ENCODE peak calls at places on chromosome 2, in seven cellular contexts. One of them, this sample, is unnamed. For H3K4me1, the result is how much of the 10 kb centered on the place peaks cover.

GRCh38 chr2:173574713-173575112 is 220.0 kb downstream of the CDCA7 start:
- DNase-seq in heart left ventricle: no peak
- DNase-seq in thoracic aorta: no peak
- DNase-seq in iPS DF 6.9: no peak
- DNase-seq in A549: no peak
- DNase-seq in suprapubic skin: no peak
- DNase-seq in CD8-positive, alpha-beta T cell: no peak
- DNase-seq in this sample: no peak

GRCh38 chr2:10765461-10765860 is 44.0 kb downstream of the ATP6V1C2 start:
- DNase-seq in iPS DF 6.9: no peak
- DNase-seq in A549: no peak
- DNase-seq in heart left ventricle: no peak
- DNase-seq in suprapubic skin: peak
- DNase-seq in CD8-positive, alpha-beta T cell: no peak
- DNase-seq in thoracic aorta: no peak
- DNase-seq in this sample: no peak

GRCh38 chr2:159758239-159758638 is 39.8 kb downstream of the CD302 start:
- DNase-seq in A549: no peak
- DNase-seq in thoracic aorta: no peak
- DNase-seq in heart left ventricle: no peak
- DNase-seq in suprapubic skin: no peak
- DNase-seq in CD8-positive, alpha-beta T cell: no peak
- DNase-seq in iPS DF 6.9: no peak
- DNase-seq in this sample: no peak

GRCh38 chr2:39118786-39119499 is 1.9 kb downstream of the SOS1 start:
- DNase-seq in heart left ventricle: no peak
- DNase-seq in A549: peak
- DNase-seq in iPS DF 6.9: no peak
- DNase-seq in suprapubic skin: no peak
- DNase-seq in CD8-positive, alpha-beta T cell: no peak
- DNase-seq in thoracic aorta: no peak
- DNase-seq in this sample: no peak

GRCh38 chr2:3491306-3491705 is 28.0 kb downstream of the ADI1 start:
- DNase-seq in iPS DF 6.9: no peak
- DNase-seq in A549: no peak
- DNase-seq in heart left ventricle: no peak
- DNase-seq in suprapubic skin: no peak
- DNase-seq in thoracic aorta: no peak
- DNase-seq in CD8-positive, alpha-beta T cell: no peak
- DNase-seq in this sample: peak

GRCh38 chr2:11578986-11579774 is 45.3 kb downstream of the GREB1 start:
- DNase-seq in heart left ventricle: no peak
- DNase-seq in CD8-positive, alpha-beta T cell: no peak
- DNase-seq in suprapubic skin: no peak
- DNase-seq in iPS DF 6.9: no peak
- DNase-seq in A549: no peak
- DNase-seq in thoracic aorta: no peak
- DNase-seq in this sample: no peak

GRCh38 chr2:109256921-109257320 is 127.9 kb downstream of the SH3RF3 start:
- DNase-seq in suprapubic skin: peak
- DNase-seq in heart left ventricle: no peak
- DNase-seq in A549: no peak
- DNase-seq in CD8-positive, alpha-beta T cell: no peak
- DNase-seq in thoracic aorta: no peak
- DNase-seq in iPS DF 6.9: no peak
- DNase-seq in this sample: no peak

GRCh38 chr2:46381871-46382270 is 84.7 kb downstream of the EPAS1 start:
- DNase-seq in thoracic aorta: no peak
- DNase-seq in A549: no peak
- DNase-seq in iPS DF 6.9: no peak
- DNase-seq in suprapubic skin: no peak
- DNase-seq in CD8-positive, alpha-beta T cell: no peak
- DNase-seq in heart left ventricle: no peak
- DNase-seq in this sample: no peak

GRCh38 chr2:108630567-108631405 is 88.5 kb upstream of the RANBP2 start:
- DNase-seq in CD8-positive, alpha-beta T cell: no peak
- DNase-seq in suprapubic skin: no peak
- DNase-seq in thoracic aorta: no peak
- DNase-seq in A549: no peak
- DNase-seq in heart left ventricle: no peak
- DNase-seq in iPS DF 6.9: no peak
- DNase-seq in this sample: no peak

GRCh38 chr2:44912660-44913059 is 28.8 kb upstream of the SIX3 start:
- DNase-seq in iPS DF 6.9: no peak
- DNase-seq in A549: peak
- DNase-seq in CD8-positive, alpha-beta T cell: no peak
- DNase-seq in heart left ventricle: no peak
- DNase-seq in thoracic aorta: no peak
- DNase-seq in suprapubic skin: no peak
- DNase-seq in this sample: no peak

DNA sequence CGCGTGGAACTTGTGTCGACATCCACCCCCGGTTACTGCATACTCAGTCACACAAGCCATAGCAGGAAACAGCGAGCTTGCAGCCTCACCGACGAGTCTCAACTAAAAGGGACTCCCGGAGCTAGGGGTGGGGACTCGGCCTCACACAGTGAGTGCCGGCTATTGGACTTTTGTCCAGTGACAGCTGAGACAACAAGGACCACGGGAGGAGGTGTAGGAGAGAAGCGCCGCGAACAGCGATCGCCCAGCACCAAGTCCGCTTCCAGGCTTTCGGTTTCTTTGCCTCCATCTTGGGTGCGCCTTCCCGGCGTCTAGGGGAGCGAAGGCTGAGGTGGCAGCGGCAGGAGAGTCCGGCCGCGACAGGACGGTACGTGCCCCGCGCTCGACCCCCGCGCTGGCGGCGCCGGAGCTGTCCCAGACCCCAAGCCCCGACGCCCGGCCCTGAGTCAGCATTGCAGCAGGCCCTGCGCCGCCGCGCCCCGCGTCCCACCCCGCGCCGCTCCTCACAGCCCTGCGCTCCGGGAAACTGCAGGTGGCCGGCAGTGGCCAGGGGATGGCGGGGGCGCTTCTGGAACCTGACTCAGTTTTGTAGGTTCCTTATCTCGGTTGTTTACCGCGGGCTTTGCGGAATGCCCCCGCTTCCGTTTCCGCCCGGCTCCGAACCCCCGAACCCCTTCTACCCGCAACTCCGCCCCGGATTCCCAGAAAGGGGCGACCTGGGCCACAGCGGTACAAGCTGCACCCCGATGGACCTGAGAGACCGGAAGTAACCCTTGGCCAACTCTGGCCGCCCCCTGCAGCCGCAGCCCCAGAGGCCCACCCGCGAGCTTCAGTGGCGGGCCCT is at the start of gene CFLAR:
- DNase-seq in CD8-positive, alpha-beta T cell: peak
- DNase-seq in thoracic aorta: peak
- DNase-seq in A549: peak
- DNase-seq in iPS DF 6.9: no peak
- DNase-seq in heart left ventricle: peak
- DNase-seq in suprapubic skin: peak
- DNase-seq in this sample: peak
- H3K27ac ChIP-seq in CD8-positive, alpha-beta T cell: peak
- H3K27ac ChIP-seq in thoracic aorta: peak
- H3K27ac ChIP-seq in A549: peak
- H3K27ac ChIP-seq in iPS DF 6.9: no peak
- H3K27ac ChIP-seq in heart left ventricle: peak
- H3K27ac ChIP-seq in suprapubic skin: peak
- H3K27ac ChIP-seq in this sample: peak

GRCh38 chr2:102033750-102034682 is 42.3 kb downstream of the IL1R2 start:
- DNase-seq in CD8-positive, alpha-beta T cell: no peak
- DNase-seq in heart left ventricle: no peak
- DNase-seq in iPS DF 6.9: no peak
- DNase-seq in thoracic aorta: no peak
- DNase-seq in suprapubic skin: no peak
- DNase-seq in A549: no peak
- DNase-seq in this sample: no peak

GRCh38 chr2:102041351-102041750 is 49.6 kb downstream of the IL1R2 start:
- DNase-seq in heart left ventricle: no peak
- DNase-seq in CD8-positive, alpha-beta T cell: no peak
- DNase-seq in suprapubic skin: no peak
- DNase-seq in thoracic aorta: no peak
- DNase-seq in A549: no peak
- DNase-seq in iPS DF 6.9: no peak
- DNase-seq in this sample: no peak

GRCh38 chr2:102040229-102040628 is 48.5 kb downstream of the IL1R2 start:
- DNase-seq in thoracic aorta: no peak
- DNase-seq in A549: no peak
- DNase-seq in suprapubic skin: no peak
- DNase-seq in iPS DF 6.9: no peak
- DNase-seq in heart left ventricle: no peak
- DNase-seq in CD8-positive, alpha-beta T cell: no peak
- DNase-seq in this sample: no peak

GRCh38 chr2:102034683-102035606 is 43.2 kb downstream of the IL1R2 start:
- DNase-seq in suprapubic skin: no peak
- DNase-seq in CD8-positive, alpha-beta T cell: no peak
- DNase-seq in heart left ventricle: no peak
- DNase-seq in A549: no peak
- DNase-seq in thoracic aorta: no peak
- DNase-seq in iPS DF 6.9: no peak
- DNase-seq in this sample: no peak

GRCh38 chr2:102037681-102038080 is 45.9 kb downstream of the IL1R2 start:
- DNase-seq in suprapubic skin: no peak
- DNase-seq in thoracic aorta: no peak
- DNase-seq in heart left ventricle: no peak
- DNase-seq in A549: no peak
- DNase-seq in iPS DF 6.9: no peak
- DNase-seq in CD8-positive, alpha-beta T cell: no peak
- DNase-seq in this sample: no peak
- H3K4me1 ChIP-seq in suprapubic skin: half or more
- H3K4me1 ChIP-seq in thoracic aorta: under half
- H3K4me1 ChIP-seq in heart left ventricle: half or more
- H3K4me1 ChIP-seq in A549: under half
- H3K4me1 ChIP-seq in iPS DF 6.9: under half
- H3K4me1 ChIP-seq in CD8-positive, alpha-beta T cell: under half
- H3K4me1 ChIP-seq in this sample: under half

GRCh38 chr2:207662203-207662602 is 37.0 kb upstream of the METTL21A start:
- DNase-seq in CD8-positive, alpha-beta T cell: no peak
- DNase-seq in A549: no peak
- DNase-seq in iPS DF 6.9: no peak
- DNase-seq in thoracic aorta: no peak
- DNase-seq in heart left ventricle: no peak
- DNase-seq in suprapubic skin: no peak
- DNase-seq in this sample: no peak

GRCh38 chr2:207660994-207661393 is 35.8 kb upstream of the METTL21A start:
- DNase-seq in A549: no peak
- DNase-seq in suprapubic skin: no peak
- DNase-seq in heart left ventricle: no peak
- DNase-seq in iPS DF 6.9: no peak
- DNase-seq in CD8-positive, alpha-beta T cell: no peak
- DNase-seq in thoracic aorta: no peak
- DNase-seq in this sample: no peak

DNA sequence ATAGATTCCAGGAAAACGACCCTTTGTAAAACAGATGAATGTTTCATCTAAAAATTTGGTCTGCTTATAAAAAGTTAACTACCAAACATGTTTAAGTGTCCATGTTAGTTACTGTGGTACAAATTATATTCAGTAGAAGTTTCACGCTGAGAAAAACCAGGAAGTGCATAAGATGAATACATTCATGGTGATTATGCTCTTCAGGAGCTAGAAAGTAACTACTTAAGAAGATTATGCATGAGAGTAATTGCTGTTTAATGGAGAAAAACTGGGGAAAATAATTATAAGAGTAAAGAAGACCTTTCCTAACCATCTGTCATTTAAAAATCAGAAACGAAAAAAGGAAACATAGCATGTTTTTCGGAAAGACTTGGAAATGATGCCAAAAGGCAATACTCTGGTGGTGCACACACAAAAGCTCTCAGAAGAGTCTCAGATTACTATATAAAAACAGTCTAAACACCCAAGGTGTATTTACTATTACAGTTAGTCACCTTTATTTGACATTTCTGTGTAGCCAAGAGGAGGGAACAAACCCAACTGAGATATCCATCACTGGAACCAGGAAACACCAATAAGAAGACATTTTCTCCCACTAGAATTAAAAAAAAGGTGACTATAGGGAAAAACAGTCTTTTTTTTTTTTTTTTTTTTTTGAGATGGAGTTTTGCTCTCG is 38.8 kb upstream of the METTL21A start:
- DNase-seq in heart left ventricle: no peak
- DNase-seq in A549: no peak
- DNase-seq in iPS DF 6.9: no peak
- DNase-seq in suprapubic skin: no peak
- DNase-seq in CD8-positive, alpha-beta T cell: no peak
- DNase-seq in thoracic aorta: no peak
- DNase-seq in this sample: no peak
- H3K4me3 ChIP-seq in heart left ventricle: no peak
- H3K4me3 ChIP-seq in A549: no peak
- H3K4me3 ChIP-seq in iPS DF 6.9: no peak
- H3K4me3 ChIP-seq in suprapubic skin: no peak
- H3K4me3 ChIP-seq in CD8-positive, alpha-beta T cell: no peak
- H3K4me3 ChIP-seq in thoracic aorta: no peak
- H3K4me3 ChIP-seq in this sample: no peak

GRCh38 chr2:196431076-196431475 is 208.4 kb upstream of the CCDC150 start:
- DNase-seq in CD8-positive, alpha-beta T cell: no peak
- DNase-seq in iPS DF 6.9: no peak
- DNase-seq in thoracic aorta: no peak
- DNase-seq in suprapubic skin: no peak
- DNase-seq in A549: no peak
- DNase-seq in heart left ventricle: no peak
- DNase-seq in this sample: no peak

GRCh38 chr2:196433116-196433515 is 206.4 kb upstream of the CCDC150 start:
- DNase-seq in thoracic aorta: no peak
- DNase-seq in iPS DF 6.9: no peak
- DNase-seq in heart left ventricle: no peak
- DNase-seq in A549: no peak
- DNase-seq in CD8-positive, alpha-beta T cell: no peak
- DNase-seq in suprapubic skin: no peak
- DNase-seq in this sample: no peak

GRCh38 chr2:196431957-196432356 is 207.6 kb upstream of the CCDC150 start:
- DNase-seq in CD8-positive, alpha-beta T cell: no peak
- DNase-seq in heart left ventricle: no peak
- DNase-seq in A549: peak
- DNase-seq in suprapubic skin: no peak
- DNase-seq in thoracic aorta: no peak
- DNase-seq in iPS DF 6.9: peak
- DNase-seq in this sample: no peak

GRCh38 chr2:196426122-196426521 is 213.4 kb upstream of the CCDC150 start:
- DNase-seq in A549: no peak
- DNase-seq in suprapubic skin: no peak
- DNase-seq in CD8-positive, alpha-beta T cell: no peak
- DNase-seq in iPS DF 6.9: no peak
- DNase-seq in heart left ventricle: no peak
- DNase-seq in thoracic aorta: no peak
- DNase-seq in this sample: no peak

DNA sequence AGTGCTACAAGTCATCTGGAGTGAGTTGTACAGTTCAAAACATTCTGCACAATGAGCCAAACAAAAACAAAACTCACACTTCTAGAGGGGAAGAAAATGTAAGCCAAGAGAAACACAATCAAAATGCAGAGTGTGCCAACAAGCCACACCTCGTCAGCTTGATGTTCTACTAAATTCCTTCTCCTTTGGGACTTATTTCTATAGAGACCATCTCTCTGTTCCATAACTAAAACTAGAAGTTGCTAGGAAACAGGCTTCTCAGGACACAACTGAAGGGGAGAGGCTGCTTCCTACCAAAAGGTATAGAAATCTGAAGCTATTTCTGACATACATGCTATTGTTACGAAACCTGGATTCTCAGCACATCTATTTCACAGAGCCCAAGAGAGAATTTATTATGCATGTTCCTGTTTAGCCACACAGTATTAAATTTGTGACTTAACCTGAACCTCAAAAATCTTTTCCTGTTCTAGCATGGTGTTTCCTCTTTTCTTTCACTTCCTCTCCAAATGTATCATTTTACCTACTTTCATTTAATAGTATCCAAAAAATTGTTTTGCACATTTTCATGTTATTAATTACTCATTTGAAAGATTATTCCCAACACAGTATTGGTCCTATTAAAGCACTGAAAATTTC is 211.4 kb upstream of the CCDC150 start:
- DNase-seq in iPS DF 6.9: no peak
- DNase-seq in heart left ventricle: no peak
- DNase-seq in CD8-positive, alpha-beta T cell: no peak
- DNase-seq in thoracic aorta: no peak
- DNase-seq in A549: no peak
- DNase-seq in suprapubic skin: no peak
- DNase-seq in this sample: no peak
- H3K27ac ChIP-seq in iPS DF 6.9: no peak
- H3K27ac ChIP-seq in heart left ventricle: no peak
- H3K27ac ChIP-seq in CD8-positive, alpha-beta T cell: no peak
- H3K27ac ChIP-seq in thoracic aorta: no peak
- H3K27ac ChIP-seq in A549: no peak
- H3K27ac ChIP-seq in suprapubic skin: no peak
- H3K27ac ChIP-seq in this sample: no peak

This sample was measured in SJSA1.